ENCODE peak calls at places on chromosome 1, in ten cellular contexts. N is SHP77 treated with DMSO at 0.1 percent for 48 hours, I is amniotic stem cell, O is activated T-cell treated with anti-CD3 and anti-CD28 coated beads for 1 hour, C is tibial artery, L is activated T-helper 1 cell treated with Interleukin-2 at 50 U/mL for 16 hours, B is left ventricle myocardium superior, F is NCI-H2029 treated with DMSO at 0.1 percent for 48 hours, Y is astrocyte, K is immature natural killer cell. M is an unnamed sample.

GRCh38 chr1:38005195-38006007 is at the start of gene FHL3:
- DNase-seq in B (peak; percentile 87), O (no peak), F (no peak), N (no peak), K (peak; percentile 48), C (peak; percentile 85), Y (peak; percentile 35), L (no peak), I (no peak), M (no peak)

GRCh38 chr1:62187548-62187947 is 7.1 kb upstream of the L1TD1 start:
- DNase-seq in N (no peak), F (no peak), I (no peak), L (no peak), Y (no peak), O (no peak), B (no peak), K (no peak), C (no peak), M (no peak)

GRCh38 chr1:230852959-230853358 is 15.4 kb downstream of the C1orf198 start:
- DNase-seq in L (no peak), N (no peak), Y (no peak), F (no peak), I (no peak), C (no peak), K (no peak), B (no peak), O (no peak), M (no peak)

GRCh38 chr1:191675991-191676783 is 482.1 kb upstream of the RGS18 start:
- DNase-seq in L (no peak), Y (no peak), N (no peak), B (no peak), K (no peak), I (no peak), O (no peak), C (no peak), F (no peak), M (no peak)

GRCh38 chr1:183030053-183030452 is 6.8 kb downstream of the LAMC1 start:
- DNase-seq in K (no peak), Y (no peak), F (no peak), L (no peak), N (no peak), B (no peak), C (no peak), O (no peak), I (no peak), M (no peak)

GRCh38 chr1:70204578-70204977 is 801 bp downstream of the LRRC40 start:
- DNase-seq in C (no peak), I (no peak), F (no peak), L (no peak), B (no peak), N (no peak), K (no peak), O (no peak), Y (peak; percentile 30), M (no peak)

GRCh38 chr1:149844096-149844495 is 55.3 kb upstream of the BOLA1 start:
- DNase-seq in C (no peak), I (no peak), K (no peak), B (no peak), N (no peak), Y (peak; percentile 66), F (no peak), L (no peak), O (no peak), M (no peak)

GRCh38 chr1:67404212-67404620 is 26.0 kb downstream of the SERBP1 start:
- DNase-seq in B (no peak), O (no peak), F (no peak), K (no peak), L (no peak), C (no peak), Y (peak; percentile 39), I (no peak), N (no peak), M (no peak)

GRCh38 chr1:25922633-25923567 is 16.7 kb upstream of the STMN1 start:
- DNase-seq in N (no peak), C (peak; percentile 69), L (peak; percentile 4), Y (peak; percentile 33), K (peak; percentile 61), I (no peak), B (peak; percentile 57), F (no peak), O (no peak), M (no peak)

GRCh38 chr1:17777330-17777729 is 22.2 kb downstream of the ACTL8 start:
- DNase-seq in L (no peak), C (no peak), F (no peak), I (no peak), K (no peak), Y (no peak), O (no peak), N (no peak), B (no peak), M (no peak)